ENCODE peak calls at places on chromosomes 1 and 21, in six cellular contexts. V is activated CD4-positive, alpha-beta T cell treated with anti-CD3 and anti-CD28 coated beads, Interleukin-2, amount 50 U/mL, for 24 hours; C is fibroblast of the conjunctiva; L is T follicular helper cell; U is stimulated activated naive CD4-positive, alpha-beta T cell; Q is AG20443. X is an unnamed sample.
A peak's percentile ranks its signal among the peaks of the same experiment; 100 is the strongest.

GRCh38 chr21:17089121-17089520 is 423.7 kb upstream of the CXADR start:
- DNase-seq in U (no peak), L (no peak), V (no peak), Q (no peak), C (no peak), X (no peak)

GRCh38 chr1:26234644-26235384 is 814 bp downstream of the CEP85 start:
- DNase-seq in V (no peak), L (no peak), Q (peak; percentile 24), U (peak; percentile 36), C (no peak), X (peak; percentile 22)

GRCh38 chr1:155022136-155022926 is 11.2 kb downstream of the DCST2 start:
- DNase-seq in Q (no peak), U (no peak), V (no peak), C (no peak), L (no peak), X (no peak)

GRCh38 chr1:92362970-92363369 is 64.1 kb downstream of the RPAP2 start:
- DNase-seq in L (no peak), U (no peak), Q (no peak), V (no peak), C (no peak), X (no peak)

GRCh38 chr1:221089273-221089672 is 210.0 kb downstream of the HLX start:
- DNase-seq in L (no peak), V (no peak), U (no peak), Q (peak; percentile 47), C (no peak), X (no peak)

GRCh38 chr1:39940253-39940652 is 14.7 kb upstream of the MFSD2A start:
- DNase-seq in L (no peak), C (no peak), V (no peak), U (no peak), Q (no peak), X (no peak)

GRCh38 chr1:16986596-16987361 is 6.4 kb upstream of the MFAP2 start:
- DNase-seq in L (no peak), Q (peak; percentile 49), C (no peak), U (no peak), V (no peak), X (no peak)

GRCh38 chr1:43530483-43531452 is at the start of gene PTPRF:
- DNase-seq in U (peak; percentile 4), Q (peak; percentile 91), C (no peak), V (no peak), L (no peak), X (peak; percentile 57)

GRCh38 chr1:211870156-211870555 is 39.6 kb upstream of the LPGAT1 start:
- DNase-seq in U (no peak), Q (no peak), C (no peak), V (no peak), L (no peak), X (no peak)

GRCh38 chr1:20281801-20282200 is 8.9 kb upstream of the VWA5B1 start:
- DNase-seq in V (no peak), C (no peak), Q (peak; percentile 62), U (no peak), L (no peak), X (peak; percentile 46)

GRCh38 chr1:155139895-155140629 is at the start of gene DPM3:
- DNase-seq in L (peak; percentile 86), V (peak; percentile 84), Q (peak; percentile 87), C (peak; percentile 46), U (peak; percentile 67), X (peak; percentile 88)

GRCh38 chr1:98467122-98467521 is 194.4 kb upstream of the SNX7 start:
- DNase-seq in Q (no peak), U (no peak), C (no peak), V (no peak), L (no peak), X (no peak)

GRCh38 chr21:29477347-29477746 is 178.6 kb downstream of the BACH1 start:
- DNase-seq in C (no peak), Q (no peak), U (no peak), L (no peak), V (no peak), X (no peak)

GRCh38 chr1:157521056-157521455 is 31.3 kb downstream of the FCRL5 start:
- DNase-seq in C (no peak), U (no peak), Q (no peak), V (no peak), L (no peak), X (no peak)

GRCh38 chr21:30714946-30715345 is 3.6 kb downstream of the KRTAP21-3 start:
- DNase-seq in U (no peak), Q (no peak), C (no peak), L (no peak), V (no peak), X (no peak)

GRCh38 chr1:232543194-232543593 is 86.7 kb downstream of the SIPA1L2 start:
- DNase-seq in U (no peak), V (no peak), C (no peak), L (no peak), Q (no peak), X (no peak)

GRCh38 chr1:196609114-196609737 is 986 bp upstream of the KCNT2 start:
- DNase-seq in L (no peak), Q (peak; percentile 21), U (no peak), C (no peak), V (no peak), X (no peak)

GRCh38 chr1:44012941-44013609 is 18.2 kb downstream of the SLC6A9 start:
- DNase-seq in L (no peak), U (no peak), V (no peak), Q (no peak), C (no peak), X (no peak)

GRCh38 chr1:201557572-201557958 is 18.6 kb downstream of the NAV1 start:
- DNase-seq in L (no peak), U (no peak), Q (no peak), C (no peak), V (no peak), X (no peak)

GRCh38 chr1:151943591-151943990 is 34.3 kb upstream of the THEM4 start:
- DNase-seq in L (no peak), C (no peak), V (no peak), Q (no peak), U (no peak), X (no peak)

GRCh38 chr1:88691540-88691939 is 7.5 kb downstream of the PKN2 start:
- DNase-seq in L (no peak), U (no peak), Q (no peak), C (no peak), V (no peak), X (no peak)

GRCh38 chr1:82978461-82979324 is 1020.2 kb downstream of the TTLL7 start:
- DNase-seq in U (no peak), L (no peak), Q (no peak), V (no peak), C (no peak), X (no peak)

GRCh38 chr1:61638296-61638695 is 86.6 kb downstream of the TM2D1 start:
- DNase-seq in L (no peak), U (no peak), Q (peak; percentile 47), V (no peak), C (peak; percentile 98), X (no peak)

GRCh38 chr21:39097981-39098380 is 85.3 kb downstream of the PSMG1 start:
- DNase-seq in L (no peak), V (no peak), U (no peak), Q (peak; percentile 13), C (no peak), X (no peak)

GRCh38 chr1:221543529-221544120 is 198.3 kb downstream of the DUSP10 start:
- DNase-seq in U (no peak), V (no peak), L (no peak), Q (peak; percentile 63), C (peak; percentile 33), X (peak; percentile 56)

GRCh38 chr1:23276531-23276930 is 59.2 kb upstream of the HTR1D start:
- DNase-seq in Q (no peak), C (no peak), U (no peak), V (no peak), L (no peak), X (no peak)

GRCh38 chr1:214463596-214463995 is 87.8 kb downstream of the PTPN14 start:
- DNase-seq in U (no peak), Q (no peak), L (no peak), C (no peak), V (no peak), X (no peak)

GRCh38 chr1:94947453-94947852 is 20.5 kb upstream of the CNN3 start:
- DNase-seq in V (no peak), Q (peak; percentile 89), L (no peak), C (no peak), U (no peak), X (peak; percentile 83)

GRCh38 chr21:39071623-39072214 is 111.5 kb downstream of the PSMG1 start:
- DNase-seq in Q (peak; percentile 44), U (no peak), L (no peak), C (no peak), V (no peak), X (no peak)

GRCh38 chr1:202159534-202160371 is 649 bp downstream of the PTPN7 start:
- DNase-seq in V (peak; percentile 67), C (no peak), U (peak; percentile 29), L (no peak), Q (no peak), X (no peak)

GRCh38 chr1:180501865-180502360 is 464 bp downstream of the ACBD6 start:
- DNase-seq in Q (peak; percentile 86), C (no peak), U (no peak), V (no peak), L (no peak), X (no peak)

GRCh38 chr21:42703173-42703908 is 49.9 kb downstream of the PDE9A start:
- DNase-seq in U (no peak), V (no peak), Q (no peak), C (no peak), L (no peak), X (no peak)

GRCh38 chr1:227901906-227902640 is 45.7 kb downstream of the WNT9A start:
- DNase-seq in L (no peak), V (no peak), C (no peak), U (no peak), Q (no peak), X (peak; percentile 11)

GRCh38 chr1:214141486-214141885 is 139.5 kb upstream of the SMYD2 start:
- DNase-seq in L (no peak), U (no peak), V (no peak), Q (no peak), C (no peak), X (no peak)

GRCh38 chr21:16954787-16955186 is 558.1 kb upstream of the CXADR start:
- DNase-seq in Q (no peak), C (no peak), U (no peak), V (no peak), L (no peak), X (no peak)

X was measured in myocyte.